ENCODE peak calls at places on chromosome 20, in eight cellular contexts. One of them, this sample, is unnamed.

GRCh38 chr20:37501940-37502339 is 19.1 kb upstream of the NNAT start:
- DNase-seq in T-helper 1 cell: no peak
- DNase-seq in heart right ventricle: no peak
- DNase-seq in tibial artery: no peak
- DNase-seq in H9: peak
- DNase-seq in neural progenitor cell: no peak
- DNase-seq in myocyte: no peak
- DNase-seq in activated T-cell treated with anti-CD3 and anti-CD28 coated beads, Interleukin-2, amount 50 U/mL, for 72 hours: no peak
- DNase-seq in this sample: no peak

GRCh38 chr20:61980647-61981583 is 84.8 kb downstream of the TAF4 start:
- DNase-seq in T-helper 1 cell: no peak
- DNase-seq in heart right ventricle: peak
- DNase-seq in tibial artery: no peak
- DNase-seq in H9: no peak
- DNase-seq in neural progenitor cell: peak
- DNase-seq in myocyte: peak
- DNase-seq in activated T-cell treated with anti-CD3 and anti-CD28 coated beads, Interleukin-2, amount 50 U/mL, for 72 hours: no peak
- DNase-seq in this sample: no peak

GRCh38 chr20:38498909-38499308 is 26.3 kb downstream of the RALGAPB start:
- DNase-seq in T-helper 1 cell: no peak
- DNase-seq in heart right ventricle: no peak
- DNase-seq in tibial artery: no peak
- DNase-seq in H9: no peak
- DNase-seq in neural progenitor cell: no peak
- DNase-seq in myocyte: no peak
- DNase-seq in activated T-cell treated with anti-CD3 and anti-CD28 coated beads, Interleukin-2, amount 50 U/mL, for 72 hours: no peak
- DNase-seq in this sample: peak

GRCh38 chr20:49484180-49485140 is 2.0 kb upstream of the KCNB1 start:
- DNase-seq in T-helper 1 cell: peak
- DNase-seq in heart right ventricle: peak
- DNase-seq in tibial artery: peak
- DNase-seq in H9: peak
- DNase-seq in neural progenitor cell: peak
- DNase-seq in myocyte: peak
- DNase-seq in activated T-cell treated with anti-CD3 and anti-CD28 coated beads, Interleukin-2, amount 50 U/mL, for 72 hours: peak
- DNase-seq in this sample: peak

GRCh38 chr20:34510575-34510974 is 5.6 kb upstream of the DYNLRB1 start:
- DNase-seq in T-helper 1 cell: no peak
- DNase-seq in heart right ventricle: no peak
- DNase-seq in tibial artery: no peak
- DNase-seq in H9: no peak
- DNase-seq in neural progenitor cell: no peak
- DNase-seq in myocyte: no peak
- DNase-seq in activated T-cell treated with anti-CD3 and anti-CD28 coated beads, Interleukin-2, amount 50 U/mL, for 72 hours: no peak
- DNase-seq in this sample: no peak

GRCh38 chr20:44981736-44982406 is 15.6 kb downstream of the STK4 start:
- DNase-seq in T-helper 1 cell: no peak
- DNase-seq in heart right ventricle: no peak
- DNase-seq in tibial artery: no peak
- DNase-seq in H9: no peak
- DNase-seq in neural progenitor cell: no peak
- DNase-seq in myocyte: no peak
- DNase-seq in activated T-cell treated with anti-CD3 and anti-CD28 coated beads, Interleukin-2, amount 50 U/mL, for 72 hours: no peak
- DNase-seq in this sample: no peak

GRCh38 chr20:40776702-40777457 is 87.8 kb upstream of the MAFB start:
- DNase-seq in T-helper 1 cell: no peak
- DNase-seq in heart right ventricle: no peak
- DNase-seq in tibial artery: no peak
- DNase-seq in H9: no peak
- DNase-seq in neural progenitor cell: no peak
- DNase-seq in myocyte: no peak
- DNase-seq in activated T-cell treated with anti-CD3 and anti-CD28 coated beads, Interleukin-2, amount 50 U/mL, for 72 hours: no peak
- DNase-seq in this sample: no peak

GRCh38 chr20:37385176-37385575 is 39.2 kb downstream of the SRC start:
- DNase-seq in T-helper 1 cell: no peak
- DNase-seq in heart right ventricle: no peak
- DNase-seq in tibial artery: no peak
- DNase-seq in H9: no peak
- DNase-seq in neural progenitor cell: no peak
- DNase-seq in myocyte: no peak
- DNase-seq in activated T-cell treated with anti-CD3 and anti-CD28 coated beads, Interleukin-2, amount 50 U/mL, for 72 hours: no peak
- DNase-seq in this sample: no peak

GRCh38 chr20:48583801-48584200 is 244.0 kb downstream of the PREX1 start:
- DNase-seq in T-helper 1 cell: no peak
- DNase-seq in heart right ventricle: no peak
- DNase-seq in tibial artery: no peak
- DNase-seq in H9: no peak
- DNase-seq in neural progenitor cell: no peak
- DNase-seq in myocyte: no peak
- DNase-seq in activated T-cell treated with anti-CD3 and anti-CD28 coated beads, Interleukin-2, amount 50 U/mL, for 72 hours: no peak
- DNase-seq in this sample: no peak

GRCh38 chr20:18613553-18613952 is 25.7 kb downstream of the DTD1 start:
- DNase-seq in T-helper 1 cell: no peak
- DNase-seq in heart right ventricle: no peak
- DNase-seq in tibial artery: no peak
- DNase-seq in H9: no peak
- DNase-seq in neural progenitor cell: no peak
- DNase-seq in myocyte: no peak
- DNase-seq in activated T-cell treated with anti-CD3 and anti-CD28 coated beads, Interleukin-2, amount 50 U/mL, for 72 hours: peak
- DNase-seq in this sample: peak

GRCh38 chr20:13302647-13303425 is 81.8 kb downstream of the ISM1 start:
- DNase-seq in T-helper 1 cell: no peak
- DNase-seq in heart right ventricle: no peak
- DNase-seq in tibial artery: no peak
- DNase-seq in H9: peak
- DNase-seq in neural progenitor cell: peak
- DNase-seq in myocyte: peak
- DNase-seq in activated T-cell treated with anti-CD3 and anti-CD28 coated beads, Interleukin-2, amount 50 U/mL, for 72 hours: peak
- DNase-seq in this sample: peak

GRCh38 chr20:10249048-10249770 is 30.6 kb downstream of the SNAP25 start:
- DNase-seq in T-helper 1 cell: no peak
- DNase-seq in heart right ventricle: no peak
- DNase-seq in tibial artery: no peak
- DNase-seq in H9: peak
- DNase-seq in neural progenitor cell: no peak
- DNase-seq in myocyte: no peak
- DNase-seq in activated T-cell treated with anti-CD3 and anti-CD28 coated beads, Interleukin-2, amount 50 U/mL, for 72 hours: no peak
- DNase-seq in this sample: peak

GRCh38 chr20:58048096-58048702 is 180.3 kb downstream of the ANKRD60 start:
- DNase-seq in T-helper 1 cell: no peak
- DNase-seq in heart right ventricle: peak
- DNase-seq in tibial artery: no peak
- DNase-seq in H9: peak
- DNase-seq in neural progenitor cell: peak
- DNase-seq in myocyte: peak
- DNase-seq in activated T-cell treated with anti-CD3 and anti-CD28 coated beads, Interleukin-2, amount 50 U/mL, for 72 hours: no peak
- DNase-seq in this sample: peak

GRCh38 chr20:51926670-51927305 is 124.5 kb upstream of the SALL4 start:
- DNase-seq in T-helper 1 cell: no peak
- DNase-seq in heart right ventricle: no peak
- DNase-seq in tibial artery: no peak
- DNase-seq in H9: no peak
- DNase-seq in neural progenitor cell: no peak
- DNase-seq in myocyte: no peak
- DNase-seq in activated T-cell treated with anti-CD3 and anti-CD28 coated beads, Interleukin-2, amount 50 U/mL, for 72 hours: no peak
- DNase-seq in this sample: peak

GRCh38 chr20:13288357-13288756 is 67.3 kb downstream of the ISM1 start:
- DNase-seq in T-helper 1 cell: no peak
- DNase-seq in heart right ventricle: no peak
- DNase-seq in tibial artery: no peak
- DNase-seq in H9: no peak
- DNase-seq in neural progenitor cell: no peak
- DNase-seq in myocyte: peak
- DNase-seq in activated T-cell treated with anti-CD3 and anti-CD28 coated beads, Interleukin-2, amount 50 U/mL, for 72 hours: no peak
- DNase-seq in this sample: no peak

GRCh38 chr20:12835999-12836398 is 172.8 kb upstream of the SPTLC3 start:
- DNase-seq in T-helper 1 cell: no peak
- DNase-seq in heart right ventricle: no peak
- DNase-seq in tibial artery: no peak
- DNase-seq in H9: no peak
- DNase-seq in neural progenitor cell: no peak
- DNase-seq in myocyte: no peak
- DNase-seq in activated T-cell treated with anti-CD3 and anti-CD28 coated beads, Interleukin-2, amount 50 U/mL, for 72 hours: no peak
- DNase-seq in this sample: peak